ENCODE peak calls at places on chromosomes 13 and 19, in nine cellular contexts. A is choroid plexus epithelial cell; S is epithelial cell of proximal tubule; V is osteoblast; U is mucosa of descending colon; I is effector memory CD4-positive, alpha-beta T cell; W is HFF-Myc; Q is mammary epithelial cell; F is AG10803. J is an unnamed sample.

GRCh38 chr13:113734099-113734825 is 24.8 kb upstream of the TMEM255B start:
- DNase-seq in A (no peak), S (no peak), V (no peak), U (no peak), I (no peak), W (no peak), Q (no peak), F (no peak), J (no peak)

GRCh38 chr19:49486710-49487276 is 615 bp upstream of the RPL13A start:
- DNase-seq in A (no peak), S (no peak), V (no peak), U (no peak), I (no peak), W (no peak), Q (no peak), F (no peak), J (no peak)

GRCh38 chr19:41993612-41994483 is at the start of gene ATP1A3:
- DNase-seq in A (peak), S (no peak), V (peak), U (peak), I (peak), W (no peak), Q (peak), F (peak), J (peak)

GRCh38 chr13:32796754-32797153 is 210.5 kb downstream of the PDS5B start:
- DNase-seq in A (no peak), S (no peak), V (no peak), U (no peak), I (no peak), W (no peak), Q (no peak), F (no peak), J (no peak)

GRCh38 chr19:34310494-34310981 is 54.5 kb upstream of the GPI start:
- DNase-seq in A (no peak), S (no peak), V (peak), U (peak), I (no peak), W (no peak), Q (no peak), F (no peak), J (no peak)

GRCh38 chr13:102651892-102652291 is 43.0 kb downstream of the METTL21C start:
- DNase-seq in A (peak), S (no peak), V (no peak), U (no peak), I (no peak), W (peak), Q (no peak), F (peak), J (no peak)

GRCh38 chr13:79678100-79678499 is 197.1 kb downstream of the NDFIP2 start:
- DNase-seq in A (peak), S (peak), V (no peak), U (no peak), I (no peak), W (no peak), Q (peak), F (peak), J (no peak)

GRCh38 chr19:15268192-15268927 is 36.1 kb upstream of the EPHX3 start:
- DNase-seq in A (no peak), S (no peak), V (peak), U (no peak), I (no peak), W (no peak), Q (no peak), F (no peak), J (no peak)

GRCh38 chr19:1460033-1460995 is 10.4 kb downstream of the APC2 start:
- DNase-seq in A (no peak), S (no peak), V (no peak), U (no peak), I (no peak), W (no peak), Q (no peak), F (no peak), J (no peak)

GRCh38 chr19:35712910-35713845 is 4.6 kb upstream of the KMT2B start:
- DNase-seq in A (no peak), S (no peak), V (peak), U (no peak), I (peak), W (no peak), Q (no peak), F (no peak), J (no peak)

GRCh38 chr19:18253130-18253529 is 21.1 kb downstream of the IQCN start:
- DNase-seq in A (no peak), S (no peak), V (peak), U (no peak), I (no peak), W (no peak), Q (no peak), F (no peak), J (no peak)

GRCh38 chr19:44856438-44857083 is 10.5 kb downstream of the NECTIN2 start:
- DNase-seq in A (peak), S (no peak), V (no peak), U (no peak), I (no peak), W (no peak), Q (no peak), F (no peak), J (no peak)

GRCh38 chr13:40518481-40518882 is 148.0 kb downstream of the FOXO1 start:
- DNase-seq in A (no peak), S (no peak), V (no peak), U (no peak), I (peak), W (no peak), Q (peak), F (no peak), J (no peak)

GRCh38 chr13:46595136-46595917 is 42.4 kb downstream of the LRCH1 start:
- DNase-seq in A (peak), S (no peak), V (no peak), U (no peak), I (no peak), W (peak), Q (peak), F (peak), J (peak)

GRCh38 chr13:29594310-29594709 is 1.2 kb downstream of the SLC7A1 start:
- DNase-seq in A (peak), S (peak), V (peak), U (peak), I (no peak), W (peak), Q (peak), F (peak), J (peak)

GRCh38 chr19:51407631-51408131 is 9.8 kb downstream of the SIGLEC10 start:
- DNase-seq in A (peak), S (no peak), V (peak), U (peak), I (no peak), W (no peak), Q (peak), F (peak), J (peak)

GRCh38 chr19:50252111-50252886 is 48.9 kb downstream of the MYH14 start:
- DNase-seq in A (peak), S (no peak), V (peak), U (peak), I (no peak), W (no peak), Q (no peak), F (no peak), J (peak)

GRCh38 chr13:35672611-35673010 is 196.1 kb upstream of the MAB21L1 start:
- DNase-seq in A (no peak), S (no peak), V (no peak), U (no peak), I (no peak), W (peak), Q (no peak), F (peak), J (no peak)

GRCh38 chr13:110138009-110138699 is 168.8 kb downstream of the COL4A1 start:
- DNase-seq in A (peak), S (peak), V (peak), U (peak), I (peak), W (no peak), Q (peak), F (peak), J (peak)

GRCh38 chr19:8449830-8450229 is 5.1 kb downstream of the HNRNPM start:
- DNase-seq in A (no peak), S (no peak), V (no peak), U (no peak), I (no peak), W (no peak), Q (no peak), F (no peak), J (no peak)

GRCh38 chr19:15635016-15635805 is 5.5 kb upstream of the CYP4F3 start:
- DNase-seq in A (no peak), S (no peak), V (no peak), U (no peak), I (no peak), W (no peak), Q (peak), F (no peak), J (no peak)

GRCh38 chr19:17125052-17125727 is 49.6 kb downstream of the MYO9B start:
- DNase-seq in A (peak), S (no peak), V (no peak), U (no peak), I (peak), W (no peak), Q (no peak), F (peak), J (peak)

GRCh38 chr19:16203256-16204004 is 5.7 kb downstream of the AP1M1 start:
- DNase-seq in A (no peak), S (no peak), V (peak), U (no peak), I (no peak), W (no peak), Q (no peak), F (no peak), J (no peak)

GRCh38 chr19:2650515-2650914 is 52.0 kb downstream of the GNG7 start:
- DNase-seq in A (no peak), S (no peak), V (peak), U (no peak), I (no peak), W (no peak), Q (no peak), F (no peak), J (no peak)

GRCh38 chr13:113070855-113071254 is 34.7 kb upstream of the F7 start:
- DNase-seq in A (no peak), S (no peak), V (no peak), U (no peak), I (no peak), W (no peak), Q (no peak), F (no peak), J (no peak)

GRCh38 chr13:94329277-94329676 is 150.2 kb downstream of the DCT start:
- DNase-seq in A (peak), S (no peak), V (peak), U (no peak), I (no peak), W (no peak), Q (no peak), F (no peak), J (no peak)

GRCh38 chr19:16586477-16586871 is 14.3 kb upstream of the SLC35E1 start:
- DNase-seq in A (no peak), S (no peak), V (no peak), U (no peak), I (no peak), W (no peak), Q (no peak), F (no peak), J (no peak)

GRCh38 chr13:99653526-99653925 is 152.3 kb downstream of the TM9SF2 start:
- DNase-seq in A (no peak), S (peak), V (no peak), U (no peak), I (no peak), W (no peak), Q (no peak), F (no peak), J (no peak)

GRCh38 chr19:37007587-37008220 is 70.5 kb upstream of the ZNF420 start:
- DNase-seq in A (peak), S (no peak), V (no peak), U (peak), I (peak), W (peak), Q (peak), F (peak), J (no peak)

GRCh38 chr19:45824531-45825262 is 9.6 kb upstream of the RSPH6A start:
- DNase-seq in A (no peak), S (no peak), V (peak), U (no peak), I (no peak), W (no peak), Q (no peak), F (no peak), J (peak)

GRCh38 chr19:48726573-48726972 is 7.0 kb upstream of the MAMSTR start:
- DNase-seq in A (no peak), S (no peak), V (no peak), U (no peak), I (no peak), W (no peak), Q (no peak), F (no peak), J (peak)

GRCh38 chr13:60448907-60449510 is 52.0 kb downstream of the TDRD3 start:
- DNase-seq in A (peak), S (no peak), V (no peak), U (peak), I (no peak), W (peak), Q (peak), F (peak), J (peak)

GRCh38 chr13:47976325-47976724 is 24.7 kb downstream of the SUCLA2 start:
- DNase-seq in A (peak), S (no peak), V (no peak), U (no peak), I (no peak), W (no peak), Q (no peak), F (peak), J (no peak)

DNA sequence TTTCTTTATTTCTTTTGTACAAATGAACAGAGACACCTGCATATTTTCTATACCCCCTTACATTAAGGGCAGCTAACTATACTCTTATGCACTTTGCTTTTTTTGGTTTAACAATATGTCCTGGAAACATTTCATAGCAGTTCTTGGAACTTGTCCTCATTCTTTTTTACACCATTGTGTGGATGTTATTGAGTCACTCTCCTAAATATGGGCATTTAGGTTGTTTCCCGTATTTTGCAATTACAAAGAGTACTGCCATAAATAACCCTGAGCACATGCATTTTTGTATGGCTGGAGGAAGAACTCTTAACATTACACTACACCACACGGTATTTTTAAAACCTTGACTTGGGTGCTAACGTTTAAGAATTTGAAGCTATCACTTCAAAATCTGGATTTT is 9.6 kb downstream of the ACP7 start:
- DNase-seq in A (peak), S (no peak), V (peak), U (no peak), I (no peak), W (no peak), Q (peak), F (peak), J (no peak)
- H3K4me3 ChIP-seq in A (no peak), S (no peak), V (no peak), U (no peak), I (no peak), W (no peak), Q (no peak), F (no peak), J (no peak)

DNA sequence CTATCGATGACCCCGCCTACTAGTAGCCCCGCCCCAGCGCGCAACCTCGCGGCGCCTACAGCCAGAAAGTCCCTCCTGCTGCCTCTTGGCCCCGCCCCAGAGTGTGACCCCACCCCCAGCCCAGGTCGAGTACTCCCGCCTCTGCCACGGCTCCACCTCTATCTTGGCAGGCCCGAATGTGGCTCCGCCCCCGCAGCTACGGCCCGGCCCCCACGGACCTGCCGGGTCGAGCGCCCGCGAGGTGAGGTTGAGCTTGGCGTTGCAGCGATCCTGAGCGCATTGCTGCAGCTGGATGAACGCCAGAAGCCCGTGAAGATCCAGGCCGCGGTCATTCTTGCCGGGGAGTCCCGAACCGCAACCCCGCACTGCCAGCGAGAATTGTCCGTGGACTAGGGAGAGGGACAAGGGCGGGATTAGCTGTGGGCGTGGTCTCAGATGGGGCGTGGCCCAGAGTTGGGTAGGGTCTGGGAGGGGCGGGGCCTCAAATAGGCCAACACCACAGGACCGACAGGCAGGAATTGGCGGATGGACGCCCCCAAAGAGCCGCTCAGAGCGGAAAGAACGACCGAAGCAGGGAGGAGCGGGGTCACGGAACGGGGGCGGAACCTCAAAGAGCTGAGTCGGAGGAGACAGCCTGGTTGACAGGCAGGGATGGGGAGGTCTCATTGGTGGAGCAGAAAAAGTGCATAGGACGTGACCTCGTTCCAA is 1.9 kb downstream of the LYPD3 start:
- DNase-seq in A (peak), S (peak), V (peak), U (peak), I (peak), W (peak), Q (peak), F (peak), J (peak)
- H3K4me3 ChIP-seq in A (peak), S (peak), V (peak), U (peak), I (peak), W (peak), Q (peak), F (peak), J (peak)

GRCh38 chr19:6887326-6887725 is at the start of gene ADGRE1:
- DNase-seq in A (no peak), S (no peak), V (no peak), U (peak), I (no peak), W (no peak), Q (no peak), F (no peak), J (no peak)

GRCh38 chr19:6890938-6891337 is 3.6 kb downstream of the ADGRE1 start:
- DNase-seq in A (no peak), S (no peak), V (no peak), U (no peak), I (peak), W (no peak), Q (no peak), F (no peak), J (peak)

GRCh38 chr19:6888967-6889366 is 1.6 kb downstream of the ADGRE1 start:
- DNase-seq in A (no peak), S (no peak), V (no peak), U (no peak), I (no peak), W (no peak), Q (no peak), F (no peak), J (no peak)

GRCh38 chr19:6891761-6892385 is 4.5 kb downstream of the ADGRE1 start:
- DNase-seq in A (no peak), S (no peak), V (no peak), U (no peak), I (no peak), W (no peak), Q (no peak), F (no peak), J (peak)

DNA sequence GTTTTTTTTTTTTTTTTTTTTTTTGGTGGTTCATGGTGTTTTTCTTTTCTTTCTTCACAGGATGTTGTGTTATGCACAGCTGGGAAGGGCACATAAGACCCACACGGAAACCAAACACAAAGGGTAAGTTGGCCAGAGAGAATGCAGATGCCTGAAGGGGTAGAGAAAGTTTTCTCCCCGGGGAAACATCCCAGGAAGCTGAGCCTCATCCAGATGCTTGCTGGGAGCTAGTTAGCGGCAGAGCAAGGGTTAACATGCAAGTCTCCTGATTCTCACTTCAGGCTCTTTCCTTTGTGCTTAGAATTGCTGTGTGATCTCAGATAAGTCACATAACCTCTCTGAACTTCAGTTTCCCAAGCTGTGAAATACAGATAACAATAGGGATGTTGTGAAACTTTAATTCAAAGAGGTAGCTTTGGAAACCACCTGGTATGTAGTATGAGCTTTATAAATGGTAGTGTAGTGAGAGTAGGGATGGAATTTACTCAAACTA is 3.1 kb downstream of the ADGRE1 start:
- DNase-seq in A (no peak), S (no peak), V (no peak), U (no peak), I (no peak), W (no peak), Q (no peak), F (no peak), J (peak)
- H3K4me3 ChIP-seq in A (no peak), S (no peak), V (no peak), U (no peak), I (peak), W (no peak), Q (no peak), F (no peak), J (peak)

GRCh38 chr19:6963259-6963852 is 57.9 kb downstream of the MBD3L2B start:
- DNase-seq in A (no peak), S (no peak), V (no peak), U (no peak), I (no peak), W (no peak), Q (no peak), F (no peak), J (no peak)

GRCh38 chr19:6958786-6959185 is 62.4 kb downstream of the MBD3L2B start:
- DNase-seq in A (no peak), S (no peak), V (no peak), U (no peak), I (no peak), W (no peak), Q (no peak), F (no peak), J (no peak)

GRCh38 chr19:6969490-6969889 is 51.7 kb downstream of the MBD3L2B start:
- DNase-seq in A (no peak), S (no peak), V (no peak), U (no peak), I (no peak), W (no peak), Q (no peak), F (no peak), J (no peak)

GRCh38 chr19:6967962-6968361 is 53.3 kb downstream of the MBD3L2B start:
- DNase-seq in A (no peak), S (no peak), V (no peak), U (no peak), I (no peak), W (no peak), Q (no peak), F (no peak), J (no peak)

GRCh38 chr19:6963937-6964336 is 57.3 kb downstream of the MBD3L2B start:
- DNase-seq in A (no peak), S (no peak), V (no peak), U (peak), I (peak), W (no peak), Q (no peak), F (no peak), J (peak)
- H3K4me3 ChIP-seq in A (no peak), S (no peak), V (no peak), U (no peak), I (no peak), W (no peak), Q (no peak), F (no peak), J (no peak)

J was measured in Jurkat, Clone E6-1.